ENCODE peak calls at places on chromosomes 7 and 10, in six cellular contexts. V is NT2/D1, I is HCT116, X is GM12878, F is H1, P is HepG2. Z is an unnamed sample.

GRCh38 chr7:123769371-123769770 is 20.6 kb upstream of the WASL start:
- DNase-seq in I (peak), F (no peak), V (no peak), X (no peak), P (peak), Z (no peak)

GRCh38 chr10:102435098-102435497 is 2.7 kb upstream of the CUEDC2 start:
- DNase-seq in X (no peak), F (no peak), P (no peak), V (no peak), I (no peak), Z (no peak)

GRCh38 chr10:52465202-52465601 is 151.1 kb downstream of the DKK1 start:
- DNase-seq in F (no peak), P (no peak), I (no peak), V (no peak), X (no peak), Z (no peak)

GRCh38 chr7:2299853-2300512 is 14.3 kb downstream of the SNX8 start:
- DNase-seq in X (no peak), P (no peak), F (no peak), I (no peak), V (no peak), Z (peak)

GRCh38 chr10:34526758-34527730 is 288.1 kb downstream of the PARD3 start:
- DNase-seq in F (peak), V (peak), I (peak), X (no peak), P (no peak), Z (no peak)

GRCh38 chr10:8059191-8059936 is 4.9 kb downstream of the GATA3 start:
- DNase-seq in V (no peak), X (no peak), P (no peak), F (no peak), I (no peak), Z (no peak)

GRCh38 chr7:79734158-79734557 is 280.7 kb upstream of the MAGI2 start:
- DNase-seq in X (no peak), P (no peak), V (no peak), I (no peak), F (no peak), Z (no peak)

GRCh38 chr7:2138146-2138765 is 94.5 kb downstream of the MAD1L1 start:
- DNase-seq in F (no peak), P (no peak), V (no peak), X (peak), I (no peak), Z (peak)

GRCh38 chr7:93231799-93232672 is at the start of gene VPS50:
- DNase-seq in X (peak), V (peak), I (peak), F (peak), P (peak), Z (peak)

GRCh38 chr7:46534593-46535271 is 613.7 kb upstream of the IGFBP3 start:
- DNase-seq in P (no peak), I (no peak), F (peak), V (peak), X (no peak), Z (no peak)

GRCh38 chr10:17787087-17787942 is 21.8 kb upstream of the MRC1 start:
- DNase-seq in I (peak), X (no peak), V (peak), F (peak), P (no peak), Z (no peak)

GRCh38 chr10:22453320-22453719 is 108.0 kb downstream of the SPAG6 start:
- DNase-seq in X (no peak), F (no peak), V (no peak), I (no peak), P (no peak), Z (no peak)

GRCh38 chr10:52639652-52640051 is 132.9 kb downstream of the MBL2 start:
- DNase-seq in P (no peak), F (no peak), I (no peak), X (no peak), V (no peak), Z (peak)

GRCh38 chr10:66176772-66177171 is 749.1 kb upstream of the LRRTM3 start:
- DNase-seq in P (no peak), F (no peak), X (no peak), V (no peak), I (no peak), Z (no peak)

GRCh38 chr7:13115157-13115772 is 427.8 kb downstream of the ARL4A start:
- DNase-seq in P (no peak), X (no peak), V (peak), I (no peak), F (no peak), Z (no peak)

GRCh38 chr10:59362991-59363390 is 642 bp upstream of the FAM13C start:
- DNase-seq in P (no peak), X (no peak), V (peak), F (peak), I (no peak), Z (peak)

GRCh38 chr10:48804740-48805182 is 120.1 kb downstream of the WDFY4 start:
- DNase-seq in V (no peak), X (peak), P (peak), F (no peak), I (no peak), Z (peak)

GRCh38 chr10:12925845-12926244 is 75.7 kb downstream of the CCDC3 start:
- DNase-seq in X (no peak), V (no peak), F (no peak), I (no peak), P (no peak), Z (no peak)

GRCh38 chr10:51985326-51985725 is 285.9 kb upstream of the CSTF2T start:
- DNase-seq in V (no peak), I (no peak), F (no peak), X (no peak), P (no peak), Z (no peak)

GRCh38 chr7:118312051-118312450 is 87.5 kb downstream of the ANKRD7 start:
- DNase-seq in I (no peak), F (no peak), V (no peak), P (no peak), X (peak), Z (no peak)

GRCh38 chr7:87875151-87876039 is 765 bp downstream of the SLC25A40 start:
- DNase-seq in V (peak), F (no peak), I (no peak), P (peak), X (no peak), Z (peak)

GRCh38 chr7:95322874-95323273 is 1.5 kb downstream of the PON1 start:
- DNase-seq in P (no peak), I (no peak), F (no peak), X (no peak), V (no peak), Z (peak)

GRCh38 chr7:47266131-47266706 is 315.7 kb downstream of the TNS3 start:
- DNase-seq in V (peak), I (peak), X (peak), P (peak), F (peak), Z (peak)

GRCh38 chr7:108103566-108104298 is 26.4 kb downstream of the LAMB4 start:
- DNase-seq in X (no peak), F (no peak), P (peak), I (no peak), V (no peak), Z (peak)
- TF ChIP-seq YY1 in X (no peak), F (no peak), P (no peak), I (no peak), V (no peak), Z (no peak)

GRCh38 chr7:74606101-74606908 is 51.2 kb upstream of the GTF2I start:
- DNase-seq in X (no peak), F (no peak), P (no peak), V (no peak), I (no peak), Z (peak)
- TF ChIP-seq YY1 in X (no peak), F (peak), P (no peak), V (no peak), I (no peak), Z (no peak)

GRCh38 chr7:8365499-8366110 is 67.8 kb upstream of the NXPH1 start:
- DNase-seq in I (peak), F (no peak), P (peak), X (no peak), V (no peak), Z (no peak)
- TF ChIP-seq YY1 in I (no peak), F (no peak), P (no peak), X (no peak), V (no peak), Z (no peak)

DNA sequence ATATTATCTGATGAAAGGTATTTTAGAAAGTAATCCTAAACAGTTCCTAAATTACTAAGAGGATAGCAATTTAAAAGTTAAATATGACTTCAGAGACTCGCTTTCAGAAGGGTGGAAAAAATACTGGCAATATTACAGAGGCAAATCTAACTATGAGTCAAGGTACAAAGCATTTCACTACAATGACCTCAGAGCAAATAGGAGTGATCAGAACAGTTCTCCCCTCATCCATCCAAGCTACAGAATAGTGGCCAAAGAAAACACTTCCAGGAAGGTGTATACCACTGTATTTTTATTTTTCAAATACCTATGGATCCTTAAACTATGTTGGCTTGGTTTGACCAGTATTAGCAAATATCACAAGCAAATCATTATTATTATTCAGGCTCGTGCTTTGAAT is 112.8 kb upstream of the ODAD2 start:
- DNase-seq in V (no peak), X (no peak), F (no peak), P (no peak), I (peak), Z (no peak)
- TF ChIP-seq YY1 in V (no peak), X (no peak), F (no peak), P (no peak), I (no peak), Z (no peak)

GRCh38 chr7:107503667-107504066 is 33.8 kb downstream of the GPR22 start:
- DNase-seq in P (no peak), I (no peak), F (no peak), V (no peak), X (no peak), Z (no peak)

GRCh38 chr7:107505362-107505761 is 35.5 kb downstream of the GPR22 start:
- DNase-seq in X (no peak), P (no peak), F (no peak), V (no peak), I (no peak), Z (no peak)

GRCh38 chr7:107502797-107503196 is 32.9 kb downstream of the GPR22 start:
- DNase-seq in P (no peak), V (no peak), F (no peak), X (no peak), I (no peak), Z (no peak)

GRCh38 chr7:107505997-107506682 is 36.3 kb downstream of the GPR22 start:
- DNase-seq in I (no peak), X (no peak), F (no peak), P (peak), V (no peak), Z (no peak)

DNA sequence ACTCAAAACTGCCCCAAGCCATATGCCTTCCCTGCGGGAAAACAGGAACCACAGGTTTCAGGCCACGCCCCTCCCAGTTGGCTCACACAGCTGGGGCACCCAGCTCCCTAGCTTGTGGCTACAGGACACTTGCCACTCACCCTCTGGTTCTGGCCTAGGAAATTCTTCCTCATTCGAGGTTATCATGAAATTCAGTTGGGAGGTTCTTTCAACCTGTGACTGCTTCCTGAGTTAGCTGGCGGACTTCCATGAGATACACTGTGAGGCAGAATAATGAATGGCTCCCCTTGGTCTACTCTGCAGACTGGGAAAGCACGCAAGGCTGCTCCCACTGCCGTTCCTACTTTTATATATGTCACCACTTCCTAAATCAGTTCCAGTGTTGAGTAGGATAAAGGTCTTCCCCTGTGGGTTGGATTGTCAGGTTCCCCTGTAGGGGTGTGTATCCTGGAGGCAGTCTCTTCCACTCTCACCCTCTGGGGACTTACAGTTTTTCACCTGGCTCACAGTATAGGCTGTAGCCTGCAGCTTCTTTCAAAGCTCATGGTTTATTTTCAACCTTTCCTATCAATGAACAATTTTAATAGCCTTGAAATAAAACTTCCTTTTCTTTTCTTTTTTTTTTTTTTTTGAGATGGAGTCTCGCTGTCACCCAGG is 37.0 kb downstream of the GPR22 start:
- DNase-seq in X (no peak), V (no peak), F (no peak), I (peak), P (no peak), Z (no peak)
- TF ChIP-seq YY1 in X (no peak), V (no peak), F (no peak), I (no peak), P (no peak), Z (no peak)

DNA sequence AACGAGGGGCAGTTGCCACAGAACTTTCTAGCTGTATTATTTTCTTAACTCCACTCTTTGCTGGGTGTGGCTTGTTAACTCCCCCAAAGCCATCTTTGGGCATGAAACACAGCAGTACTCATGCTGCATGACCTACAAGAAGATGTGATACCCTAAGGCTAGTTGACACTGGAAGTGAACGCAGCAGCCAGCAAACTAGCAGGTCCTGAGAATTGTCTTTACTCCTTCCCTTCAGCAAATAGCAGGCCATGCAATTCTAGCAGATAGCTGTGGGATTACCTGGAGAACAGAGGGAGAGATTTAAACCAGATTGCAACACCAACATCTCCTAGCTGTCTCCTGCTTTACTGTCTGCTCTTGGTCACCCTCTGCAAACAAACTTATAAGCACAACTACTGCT is 688.0 kb upstream of the ZWINT start:
- DNase-seq in I (no peak), P (no peak), V (no peak), X (no peak), F (no peak), Z (no peak)
- TF ChIP-seq YY1 in I (no peak), P (no peak), V (no peak), X (no peak), F (no peak), Z (no peak)

GRCh38 chr10:118870467-118871243 is 115.9 kb upstream of the CACUL1 start:
- DNase-seq in V (peak), I (no peak), F (no peak), P (peak), X (no peak), Z (peak)
- TF ChIP-seq YY1 in V (no peak), I (no peak), F (no peak), P (no peak), X (no peak), Z (no peak)

GRCh38 chr7:35251606-35252310 is 2.1 kb downstream of the TBX20 start:
- DNase-seq in P (no peak), X (no peak), I (no peak), F (no peak), V (no peak), Z (no peak)

GRCh38 chr7:35254496-35255416 is 856 bp upstream of the TBX20 start:
- DNase-seq in P (no peak), F (no peak), V (no peak), I (no peak), X (no peak), Z (no peak)

GRCh38 chr7:35252584-35252983 is 1.3 kb downstream of the TBX20 start:
- DNase-seq in P (no peak), V (no peak), I (no peak), X (no peak), F (no peak), Z (no peak)

GRCh38 chr7:35253680-35254495 is at the start of gene TBX20:
- DNase-seq in V (no peak), X (no peak), P (no peak), F (no peak), I (no peak), Z (peak)

DNA sequence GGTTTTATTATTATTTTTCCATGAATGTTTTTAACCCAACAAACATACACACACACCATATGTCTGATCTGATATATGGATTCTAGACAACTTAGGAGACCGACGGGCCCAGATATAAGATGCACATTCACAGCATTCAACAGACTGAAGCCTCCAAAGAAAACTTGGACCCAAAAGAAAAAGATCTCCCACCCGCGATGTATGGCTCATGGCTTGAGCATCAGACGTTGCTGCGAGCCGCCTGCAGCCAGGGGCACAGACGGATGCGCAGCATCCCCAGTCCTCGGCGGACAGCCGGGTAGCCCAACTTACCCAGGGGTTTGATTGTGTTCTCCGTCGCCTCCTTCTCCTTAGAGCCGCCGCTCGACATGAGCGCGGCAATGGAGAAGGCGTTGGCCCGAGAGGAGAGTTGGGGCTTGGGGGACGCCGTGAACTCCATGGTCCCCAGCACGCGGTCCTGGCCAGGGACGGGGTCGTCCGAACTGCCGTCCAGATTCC is 669 bp downstream of the TBX20 start:
- DNase-seq in X (no peak), F (no peak), I (no peak), P (no peak), V (no peak), Z (peak)
- TF ChIP-seq YY1 in X (no peak), F (no peak), I (no peak), P (no peak), V (no peak), Z (no peak)

Z was measured in SK-N-SH.